ENCODE peak calls at places on chromosomes 5 and 9, in ten cellular contexts. One of them, this sample, is unnamed.

GRCh38 chr9:99253772-99254431 is 31.8 kb downstream of the SEC61B start:
- DNase-seq in skeletal muscle cell: no peak
- DNase-seq in endothelial cell: no peak
- DNase-seq in natural killer cell: peak
- DNase-seq in PC-9: no peak
- DNase-seq in KG1: no peak
- DNase-seq in NCI-H510A treated with DMSO at 0.1 percent for 48 hours: no peak
- DNase-seq in SW 1271: no peak
- DNase-seq in Daoy: peak
- DNase-seq in dermis microvascular lymphatic vessel endothelial cell: no peak
- DNase-seq in this sample: no peak

GRCh38 chr9:1042466-1042865 is 7.7 kb upstream of the DMRT2 start:
- DNase-seq in endothelial cell: peak
- DNase-seq in natural killer cell: no peak
- DNase-seq in skeletal muscle cell: no peak
- DNase-seq in Daoy: peak
- DNase-seq in dermis microvascular lymphatic vessel endothelial cell: no peak
- DNase-seq in SW 1271: no peak
- DNase-seq in NCI-H510A treated with DMSO at 0.1 percent for 48 hours: no peak
- DNase-seq in KG1: no peak
- DNase-seq in PC-9: no peak
- DNase-seq in this sample: no peak

GRCh38 chr5:108255468-108255867 is 126.4 kb downstream of the FBXL17 start:
- DNase-seq in natural killer cell: no peak
- DNase-seq in NCI-H510A treated with DMSO at 0.1 percent for 48 hours: no peak
- DNase-seq in Daoy: no peak
- DNase-seq in skeletal muscle cell: no peak
- DNase-seq in SW 1271: no peak
- DNase-seq in dermis microvascular lymphatic vessel endothelial cell: no peak
- DNase-seq in endothelial cell: no peak
- DNase-seq in PC-9: no peak
- DNase-seq in KG1: no peak
- DNase-seq in this sample: no peak

GRCh38 chr5:34657550-34657921 is 1.4 kb downstream of the RAI14 start:
- DNase-seq in KG1: no peak
- DNase-seq in endothelial cell: peak
- DNase-seq in dermis microvascular lymphatic vessel endothelial cell: peak
- DNase-seq in PC-9: no peak
- DNase-seq in SW 1271: no peak
- DNase-seq in skeletal muscle cell: peak
- DNase-seq in natural killer cell: no peak
- DNase-seq in Daoy: peak
- DNase-seq in NCI-H510A treated with DMSO at 0.1 percent for 48 hours: no peak
- DNase-seq in this sample: no peak

GRCh38 chr5:59143926-59144333 is 561.1 kb downstream of the RAB3C start:
- DNase-seq in Daoy: no peak
- DNase-seq in dermis microvascular lymphatic vessel endothelial cell: no peak
- DNase-seq in PC-9: no peak
- DNase-seq in NCI-H510A treated with DMSO at 0.1 percent for 48 hours: no peak
- DNase-seq in KG1: no peak
- DNase-seq in skeletal muscle cell: no peak
- DNase-seq in SW 1271: no peak
- DNase-seq in endothelial cell: no peak
- DNase-seq in natural killer cell: no peak
- DNase-seq in this sample: no peak

GRCh38 chr9:89154218-89154617 is 24.4 kb downstream of the SHC3 start:
- DNase-seq in Daoy: peak
- DNase-seq in dermis microvascular lymphatic vessel endothelial cell: no peak
- DNase-seq in KG1: no peak
- DNase-seq in SW 1271: no peak
- DNase-seq in NCI-H510A treated with DMSO at 0.1 percent for 48 hours: no peak
- DNase-seq in skeletal muscle cell: no peak
- DNase-seq in endothelial cell: no peak
- DNase-seq in PC-9: no peak
- DNase-seq in natural killer cell: no peak
- DNase-seq in this sample: no peak

GRCh38 chr5:15203376-15203775 is 296.6 kb upstream of the FBXL7 start:
- DNase-seq in SW 1271: no peak
- DNase-seq in dermis microvascular lymphatic vessel endothelial cell: no peak
- DNase-seq in PC-9: no peak
- DNase-seq in skeletal muscle cell: peak
- DNase-seq in Daoy: peak
- DNase-seq in NCI-H510A treated with DMSO at 0.1 percent for 48 hours: no peak
- DNase-seq in KG1: no peak
- DNase-seq in endothelial cell: no peak
- DNase-seq in natural killer cell: no peak
- DNase-seq in this sample: no peak

GRCh38 chr9:98864257-98865180 is 57.0 kb downstream of the GALNT12 start:
- DNase-seq in PC-9: no peak
- DNase-seq in SW 1271: no peak
- DNase-seq in NCI-H510A treated with DMSO at 0.1 percent for 48 hours: no peak
- DNase-seq in skeletal muscle cell: peak
- DNase-seq in natural killer cell: no peak
- DNase-seq in dermis microvascular lymphatic vessel endothelial cell: no peak
- DNase-seq in Daoy: no peak
- DNase-seq in endothelial cell: no peak
- DNase-seq in KG1: no peak
- DNase-seq in this sample: no peak

GRCh38 chr5:81233080-81233634 is at the start of gene CKMT2:
- DNase-seq in Daoy: no peak
- DNase-seq in SW 1271: no peak
- DNase-seq in NCI-H510A treated with DMSO at 0.1 percent for 48 hours: peak
- DNase-seq in natural killer cell: no peak
- DNase-seq in PC-9: no peak
- DNase-seq in skeletal muscle cell: no peak
- DNase-seq in dermis microvascular lymphatic vessel endothelial cell: peak
- DNase-seq in KG1: no peak
- DNase-seq in endothelial cell: peak
- DNase-seq in this sample: no peak

GRCh38 chr5:43007911-43008368 is 32.2 kb downstream of the ANXA2R start:
- DNase-seq in PC-9: peak
- DNase-seq in natural killer cell: peak
- DNase-seq in skeletal muscle cell: no peak
- DNase-seq in NCI-H510A treated with DMSO at 0.1 percent for 48 hours: peak
- DNase-seq in dermis microvascular lymphatic vessel endothelial cell: peak
- DNase-seq in SW 1271: peak
- DNase-seq in endothelial cell: peak
- DNase-seq in Daoy: peak
- DNase-seq in KG1: no peak
- DNase-seq in this sample: no peak

GRCh38 chr5:39186289-39186688 is 33.1 kb downstream of the FYB1 start:
- DNase-seq in SW 1271: no peak
- DNase-seq in dermis microvascular lymphatic vessel endothelial cell: no peak
- DNase-seq in PC-9: no peak
- DNase-seq in endothelial cell: no peak
- DNase-seq in skeletal muscle cell: no peak
- DNase-seq in KG1: no peak
- DNase-seq in Daoy: no peak
- DNase-seq in natural killer cell: no peak
- DNase-seq in NCI-H510A treated with DMSO at 0.1 percent for 48 hours: no peak
- DNase-seq in this sample: no peak

GRCh38 chr9:137647096-137647709 is 28.4 kb downstream of the EHMT1 start:
- DNase-seq in SW 1271: no peak
- DNase-seq in natural killer cell: no peak
- DNase-seq in KG1: no peak
- DNase-seq in endothelial cell: no peak
- DNase-seq in PC-9: no peak
- DNase-seq in skeletal muscle cell: no peak
- DNase-seq in NCI-H510A treated with DMSO at 0.1 percent for 48 hours: no peak
- DNase-seq in dermis microvascular lymphatic vessel endothelial cell: no peak
- DNase-seq in Daoy: no peak
- DNase-seq in this sample: no peak

GRCh38 chr5:9350301-9350797 is 195.5 kb downstream of the SEMA5A start:
- DNase-seq in natural killer cell: no peak
- DNase-seq in endothelial cell: no peak
- DNase-seq in SW 1271: no peak
- DNase-seq in Daoy: no peak
- DNase-seq in PC-9: no peak
- DNase-seq in skeletal muscle cell: no peak
- DNase-seq in NCI-H510A treated with DMSO at 0.1 percent for 48 hours: no peak
- DNase-seq in KG1: no peak
- DNase-seq in dermis microvascular lymphatic vessel endothelial cell: no peak
- DNase-seq in this sample: no peak

GRCh38 chr9:38395653-38396370 is 3.3 kb downstream of the ALDH1B1 start:
- DNase-seq in KG1: no peak
- DNase-seq in SW 1271: no peak
- DNase-seq in NCI-H510A treated with DMSO at 0.1 percent for 48 hours: no peak
- DNase-seq in Daoy: no peak
- DNase-seq in skeletal muscle cell: no peak
- DNase-seq in natural killer cell: no peak
- DNase-seq in PC-9: no peak
- DNase-seq in dermis microvascular lymphatic vessel endothelial cell: no peak
- DNase-seq in endothelial cell: no peak
- DNase-seq in this sample: no peak

GRCh38 chr5:44875661-44876250 is 67.0 kb downstream of the MRPS30 start:
- DNase-seq in dermis microvascular lymphatic vessel endothelial cell: peak
- DNase-seq in SW 1271: peak
- DNase-seq in KG1: no peak
- DNase-seq in NCI-H510A treated with DMSO at 0.1 percent for 48 hours: no peak
- DNase-seq in PC-9: peak
- DNase-seq in natural killer cell: no peak
- DNase-seq in Daoy: peak
- DNase-seq in endothelial cell: no peak
- DNase-seq in skeletal muscle cell: no peak
- DNase-seq in this sample: peak

GRCh38 chr9:5269249-5269715 is 35.2 kb downstream of the RLN2 start:
- DNase-seq in Daoy: peak
- DNase-seq in skeletal muscle cell: no peak
- DNase-seq in NCI-H510A treated with DMSO at 0.1 percent for 48 hours: no peak
- DNase-seq in PC-9: peak
- DNase-seq in KG1: no peak
- DNase-seq in SW 1271: no peak
- DNase-seq in endothelial cell: no peak
- DNase-seq in natural killer cell: no peak
- DNase-seq in dermis microvascular lymphatic vessel endothelial cell: peak
- DNase-seq in this sample: no peak